ENCODE peak calls at places on chromosomes 6 and 20, in four cellular contexts. One of them, this sample, is unnamed. For H3K4me1, the result is how much of the 10 kb centered on the place peaks cover.

GRCh38 chr6:2854394-2854982 is 12.8 kb upstream of the SERPINB1 start:
- ATAC-seq in A549: peak
- ATAC-seq in right lobe of liver: peak
- ATAC-seq in HCT116: no peak
- ATAC-seq in this sample: peak

GRCh38 chr20:31739550-31739863 is 417 bp downstream of the TPX2 start:
- ATAC-seq in right lobe of liver: no peak
- ATAC-seq in HCT116: no peak
- ATAC-seq in A549: peak
- ATAC-seq in this sample: no peak

GRCh38 chr6:7016238-7016637 is 91.5 kb upstream of the RREB1 start:
- ATAC-seq in right lobe of liver: no peak
- ATAC-seq in A549: no peak
- ATAC-seq in HCT116: peak
- ATAC-seq in this sample: no peak

GRCh38 chr20:55685848-55686247 is 319.5 kb downstream of the CBLN4 start:
- ATAC-seq in HCT116: no peak
- ATAC-seq in A549: no peak
- ATAC-seq in right lobe of liver: no peak
- ATAC-seq in this sample: no peak

GRCh38 chr20:7346562-7346961 is 579.1 kb downstream of the BMP2 start:
- ATAC-seq in HCT116: no peak
- ATAC-seq in right lobe of liver: no peak
- ATAC-seq in A549: no peak
- ATAC-seq in this sample: no peak

GRCh38 chr6:111199935-111200822 is 112.9 kb downstream of the SLC16A10 start:
- ATAC-seq in HCT116: no peak
- ATAC-seq in right lobe of liver: peak
- ATAC-seq in A549: peak
- ATAC-seq in this sample: no peak

GRCh38 chr20:50343490-50344179 is 153.0 kb downstream of the CEBPB start:
- ATAC-seq in HCT116: no peak
- ATAC-seq in A549: no peak
- ATAC-seq in right lobe of liver: peak
- ATAC-seq in this sample: no peak

GRCh38 chr20:62219101-62219991 is 732 bp downstream of the HRH3 start:
- ATAC-seq in HCT116: no peak
- ATAC-seq in right lobe of liver: no peak
- ATAC-seq in A549: no peak
- ATAC-seq in this sample: no peak

GRCh38 chr6:105274678-105275077 is 94.9 kb upstream of the POPDC3 start:
- ATAC-seq in A549: no peak
- ATAC-seq in HCT116: no peak
- ATAC-seq in right lobe of liver: peak
- ATAC-seq in this sample: no peak

GRCh38 chr6:44530209-44530909 is 142.9 kb downstream of the CDC5L start:
- ATAC-seq in HCT116: no peak
- ATAC-seq in A549: no peak
- ATAC-seq in right lobe of liver: no peak
- ATAC-seq in this sample: no peak

GRCh38 chr20:5085380-5085779 is 34.4 kb downstream of the PCNA start:
- ATAC-seq in A549: no peak
- ATAC-seq in HCT116: no peak
- ATAC-seq in right lobe of liver: peak
- ATAC-seq in this sample: no peak

GRCh38 chr6:11110921-11111768 is at the start of gene ERVFRD-1:
- ATAC-seq in HCT116: no peak
- ATAC-seq in A549: no peak
- ATAC-seq in right lobe of liver: peak
- ATAC-seq in this sample: no peak

GRCh38 chr6:129248976-129249375 is 366.0 kb downstream of the LAMA2 start:
- ATAC-seq in A549: no peak
- ATAC-seq in HCT116: no peak
- ATAC-seq in right lobe of liver: no peak
- ATAC-seq in this sample: no peak

GRCh38 chr6:140271759-140272377 is 897.4 kb upstream of the CITED2 start:
- ATAC-seq in right lobe of liver: no peak
- ATAC-seq in A549: no peak
- ATAC-seq in HCT116: no peak
- ATAC-seq in this sample: no peak

GRCh38 chr6:137490961-137491360 is 3.2 kb downstream of the OLIG3 start:
- ATAC-seq in HCT116: no peak
- ATAC-seq in right lobe of liver: no peak
- ATAC-seq in A549: no peak
- ATAC-seq in this sample: no peak

GRCh38 chr20:57781901-57782300 is 72.1 kb upstream of the PMEPA1 start:
- ATAC-seq in A549: no peak
- ATAC-seq in HCT116: no peak
- ATAC-seq in right lobe of liver: no peak
- ATAC-seq in this sample: no peak

GRCh38 chr6:110852769-110853168 is 21.8 kb upstream of the AMD1 start:
- ATAC-seq in A549: no peak
- ATAC-seq in right lobe of liver: no peak
- ATAC-seq in HCT116: no peak
- ATAC-seq in this sample: no peak

GRCh38 chr20:7924692-7925091 is 15.6 kb downstream of the HAO1 start:
- ATAC-seq in HCT116: no peak
- ATAC-seq in right lobe of liver: peak
- ATAC-seq in A549: no peak
- ATAC-seq in this sample: peak

GRCh38 chr6:160927416-160927815 is 64.2 kb upstream of the MAP3K4 start:
- ATAC-seq in A549: no peak
- ATAC-seq in right lobe of liver: no peak
- ATAC-seq in HCT116: no peak
- ATAC-seq in this sample: no peak

GRCh38 chr6:70503813-70504465 is 62.8 kb upstream of the SDHAF4 start:
- ATAC-seq in right lobe of liver: no peak
- ATAC-seq in HCT116: no peak
- ATAC-seq in A549: no peak
- ATAC-seq in this sample: no peak

GRCh38 chr6:70510600-70510999 is 56.1 kb upstream of the SDHAF4 start:
- ATAC-seq in right lobe of liver: no peak
- ATAC-seq in A549: no peak
- ATAC-seq in HCT116: no peak
- ATAC-seq in this sample: no peak

GRCh38 chr6:70502484-70502883 is 64.2 kb upstream of the SDHAF4 start:
- ATAC-seq in A549: no peak
- ATAC-seq in HCT116: no peak
- ATAC-seq in right lobe of liver: no peak
- ATAC-seq in this sample: no peak

GRCh38 chr6:70507166-70507565 is 59.6 kb upstream of the SDHAF4 start:
- ATAC-seq in A549: no peak
- ATAC-seq in HCT116: no peak
- ATAC-seq in right lobe of liver: no peak
- ATAC-seq in this sample: no peak

GRCh38 chr6:70506321-70506720 is 60.4 kb upstream of the SDHAF4 start:
- ATAC-seq in HCT116: no peak
- ATAC-seq in A549: no peak
- ATAC-seq in right lobe of liver: no peak
- ATAC-seq in this sample: no peak
- H3K4me1 ChIP-seq in HCT116: under half
- H3K4me1 ChIP-seq in A549: under half
- H3K4me1 ChIP-seq in right lobe of liver: under half
- H3K4me1 ChIP-seq in this sample: under half

GRCh38 chr6:163585932-163586437 is 171.5 kb downstream of the QKI start:
- ATAC-seq in A549: peak
- ATAC-seq in right lobe of liver: peak
- ATAC-seq in HCT116: peak
- ATAC-seq in this sample: peak
- TF ChIP-seq POLR2A in A549: no peak
- TF ChIP-seq POLR2A in right lobe of liver: no peak
- TF ChIP-seq POLR2A in HCT116: no peak
- TF ChIP-seq POLR2A in this sample: no peak

GRCh38 chr20:17654649-17655285 is 27.3 kb downstream of the RRBP1 start:
- ATAC-seq in right lobe of liver: no peak
- ATAC-seq in A549: peak
- ATAC-seq in HCT116: peak
- ATAC-seq in this sample: no peak
- H3K4me1 ChIP-seq in right lobe of liver: under half
- H3K4me1 ChIP-seq in A549: under half
- H3K4me1 ChIP-seq in HCT116: under half
- H3K4me1 ChIP-seq in this sample: half or more

GRCh38 chr6:100171533-100172321 is 177.7 kb upstream of the MCHR2 start:
- ATAC-seq in right lobe of liver: no peak
- ATAC-seq in HCT116: no peak
- ATAC-seq in A549: no peak
- ATAC-seq in this sample: no peak
- TF ChIP-seq POLR2A in right lobe of liver: no peak
- TF ChIP-seq POLR2A in HCT116: no peak
- TF ChIP-seq POLR2A in A549: no peak
- TF ChIP-seq POLR2A in this sample: no peak

DNA sequence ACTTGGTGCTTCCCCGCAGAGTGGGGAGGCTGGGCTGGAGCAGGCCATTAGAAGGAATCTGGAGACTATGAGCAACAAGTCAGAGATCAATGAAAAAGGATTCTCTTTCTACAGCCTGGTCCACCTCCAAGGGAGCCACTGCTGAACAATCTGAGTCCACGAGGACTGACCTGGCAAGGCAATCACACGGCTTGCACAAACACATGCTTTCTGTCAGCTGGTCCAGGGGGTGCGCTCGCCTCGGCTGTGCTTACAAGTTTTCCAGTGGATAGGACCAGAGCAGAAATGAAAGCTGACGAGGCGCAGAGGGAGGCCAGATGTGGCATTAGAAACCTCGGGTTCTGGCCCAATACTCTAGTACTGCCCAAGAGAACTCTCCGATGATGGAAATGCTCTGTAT is 18.1 kb downstream of the KCNK5 start:
- ATAC-seq in right lobe of liver: peak
- ATAC-seq in A549: no peak
- ATAC-seq in HCT116: no peak
- ATAC-seq in this sample: peak
- H3K4me1 ChIP-seq in right lobe of liver: under half
- H3K4me1 ChIP-seq in A549: half or more
- H3K4me1 ChIP-seq in HCT116: under half
- H3K4me1 ChIP-seq in this sample: under half

GRCh38 chr6:125784365-125784764 is 6.4 kb upstream of the NCOA7 start:
- ATAC-seq in right lobe of liver: no peak
- ATAC-seq in HCT116: no peak
- ATAC-seq in A549: no peak
- ATAC-seq in this sample: no peak

GRCh38 chr6:125779924-125780539 is 10.7 kb upstream of the NCOA7 start:
- ATAC-seq in HCT116: peak
- ATAC-seq in A549: peak
- ATAC-seq in right lobe of liver: peak
- ATAC-seq in this sample: peak

GRCh38 chr6:125781307-125781868 is 9.4 kb upstream of the NCOA7 start:
- ATAC-seq in A549: peak
- ATAC-seq in HCT116: peak
- ATAC-seq in right lobe of liver: no peak
- ATAC-seq in this sample: peak

GRCh38 chr6:125780540-125781306 is 10.0 kb upstream of the NCOA7 start:
- ATAC-seq in HCT116: peak
- ATAC-seq in right lobe of liver: peak
- ATAC-seq in A549: peak
- ATAC-seq in this sample: peak
- TF ChIP-seq POLR2A in HCT116: peak
- TF ChIP-seq POLR2A in right lobe of liver: peak
- TF ChIP-seq POLR2A in A549: peak
- TF ChIP-seq POLR2A in this sample: peak

GRCh38 chr20:25054133-25054820 is 3.7 kb downstream of the ACSS1 start:
- ATAC-seq in HCT116: no peak
- ATAC-seq in A549: no peak
- ATAC-seq in right lobe of liver: no peak
- ATAC-seq in this sample: no peak

GRCh38 chr20:25050501-25051350 is 7.2 kb downstream of the ACSS1 start:
- ATAC-seq in HCT116: no peak
- ATAC-seq in A549: no peak
- ATAC-seq in right lobe of liver: no peak
- ATAC-seq in this sample: no peak

GRCh38 chr20:25053207-25054132 is 4.5 kb downstream of the ACSS1 start:
- ATAC-seq in A549: no peak
- ATAC-seq in HCT116: no peak
- ATAC-seq in right lobe of liver: no peak
- ATAC-seq in this sample: peak

GRCh38 chr20:25051386-25052155 is 6.4 kb downstream of the ACSS1 start:
- ATAC-seq in A549: no peak
- ATAC-seq in HCT116: no peak
- ATAC-seq in right lobe of liver: no peak
- ATAC-seq in this sample: no peak

DNA sequence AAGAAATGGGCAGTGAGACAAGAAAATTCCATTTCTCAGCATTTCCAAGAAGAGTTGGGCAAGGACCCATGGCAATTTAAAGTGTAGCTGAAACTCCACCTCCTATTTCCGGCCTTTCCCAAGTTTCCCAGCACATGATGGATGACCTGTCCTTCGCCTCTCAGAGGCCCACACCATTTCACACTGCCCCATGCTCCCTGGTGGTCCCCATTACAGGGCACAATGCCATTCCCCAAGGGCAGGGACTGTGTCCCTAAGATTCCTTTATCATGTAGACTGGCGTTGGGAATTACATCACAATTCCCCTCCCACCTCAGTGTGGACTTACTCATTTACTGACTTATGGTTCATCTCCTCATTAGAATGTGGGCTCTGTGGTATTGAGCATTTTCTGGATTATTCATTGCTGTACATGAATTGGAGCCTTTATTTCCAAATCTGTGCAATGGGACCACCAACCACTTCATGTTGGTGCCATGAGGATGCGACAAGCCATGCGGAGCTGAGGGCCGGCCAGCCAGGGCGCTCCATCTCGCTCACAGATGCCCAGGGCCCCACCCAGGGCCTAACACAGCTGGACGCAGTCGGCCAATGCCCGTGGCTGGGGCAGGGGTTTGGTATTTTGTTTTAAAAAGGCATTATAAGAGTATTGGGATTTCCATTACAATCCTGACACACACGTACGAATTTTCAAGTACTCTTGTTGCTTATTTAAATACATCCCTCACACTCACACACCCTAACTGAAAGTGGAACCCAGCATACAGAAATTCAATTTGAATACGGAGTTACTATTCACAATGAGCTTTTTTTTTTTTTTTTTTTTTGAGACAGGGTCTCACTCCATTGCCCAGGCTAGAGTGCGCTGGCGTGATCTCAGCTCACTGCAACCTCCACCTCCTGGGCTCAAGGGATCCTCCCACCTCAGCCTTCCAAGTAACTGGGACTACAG is 5.4 kb downstream of the ACSS1 start:
- ATAC-seq in A549: no peak
- ATAC-seq in HCT116: no peak
- ATAC-seq in right lobe of liver: no peak
- ATAC-seq in this sample: peak
- H3K4me1 ChIP-seq in A549: under half
- H3K4me1 ChIP-seq in HCT116: under half
- H3K4me1 ChIP-seq in right lobe of liver: under half
- H3K4me1 ChIP-seq in this sample: half or more

GRCh38 chr20:25040438-25040831 is 17.5 kb downstream of the ACSS1 start:
- ATAC-seq in A549: no peak
- ATAC-seq in right lobe of liver: no peak
- ATAC-seq in HCT116: no peak
- ATAC-seq in this sample: peak
- TF ChIP-seq POLR2A in A549: no peak
- TF ChIP-seq POLR2A in right lobe of liver: no peak
- TF ChIP-seq POLR2A in HCT116: no peak
- TF ChIP-seq POLR2A in this sample: no peak

GRCh38 chr20:49288784-49289696 is 11.2 kb upstream of the ZNFX1 start:
- ATAC-seq in A549: no peak
- ATAC-seq in right lobe of liver: no peak
- ATAC-seq in HCT116: no peak
- ATAC-seq in this sample: no peak
- H3K4me1 ChIP-seq in A549: half or more
- H3K4me1 ChIP-seq in right lobe of liver: under half
- H3K4me1 ChIP-seq in HCT116: under half
- H3K4me1 ChIP-seq in this sample: under half